ENCODE peak calls at places on chromosomes 1 and 21, in nine cellular contexts. X is left colon, F is endothelial cell of umbilical vein, T is brain microvascular endothelial cell, A is B cell, O is H7, G is astrocyte of the spinal cord, B is A172, Q is heart right ventricle. E is an unnamed sample.

GRCh38 chr1:16925635-16926490 is 4.1 kb downstream of the CROCC start:
- DNase-seq in Q (no peak), B (no peak), O (peak; percentile 79), X (no peak), A (no peak), T (no peak), F (no peak), G (no peak), E (no peak)

GRCh38 chr1:201764166-201764565 is 64.8 kb upstream of the IPO9 start:
- DNase-seq in Q (no peak), F (no peak), A (no peak), X (no peak), B (no peak), G (no peak), O (no peak), T (no peak), E (no peak)

GRCh38 chr1:37410080-37410479 is 64.3 kb upstream of the ZC3H12A start:
- DNase-seq in G (no peak), Q (no peak), A (no peak), T (no peak), X (no peak), B (no peak), O (peak; percentile 47), F (no peak), E (no peak)

GRCh38 chr21:20353351-20353750 is 644.9 kb upstream of the NCAM2 start:
- DNase-seq in Q (no peak), T (no peak), O (no peak), G (no peak), X (no peak), A (no peak), B (no peak), F (no peak), E (no peak)

GRCh38 chr1:45230537-45230936 is 24.1 kb upstream of the ZSWIM5 start:
- DNase-seq in O (peak; percentile 51), T (no peak), Q (no peak), G (no peak), B (no peak), F (no peak), A (no peak), X (no peak), E (no peak)

GRCh38 chr1:208036177-208036808 is 125.4 kb upstream of the CD34 start:
- DNase-seq in F (no peak), X (no peak), O (peak; percentile 79), G (peak; percentile 20), B (peak; percentile 49), A (no peak), Q (no peak), T (peak; percentile 4), E (peak; percentile 42)

GRCh38 chr1:85940621-85941306 is 215.8 kb downstream of the COL24A1 start:
- DNase-seq in G (no peak), A (no peak), T (no peak), B (no peak), F (no peak), O (no peak), X (no peak), Q (no peak), E (no peak)

GRCh38 chr1:33893147-33893830 is 29.4 kb downstream of the HMGB4 start:
- DNase-seq in T (no peak), B (no peak), F (no peak), A (no peak), G (peak; percentile 27), Q (no peak), O (no peak), X (no peak), E (peak; percentile 5)